ENCODE peak calls at places on chromosomes 12 and 14, in six cellular contexts. R is HFF-Myc, T is dorsolateral prefrontal cortex, M is keratinocyte, E is astrocyte of the spinal cord, H is Calu3. I is an unnamed sample.

GRCh38 chr12:70270108-70270507 is 26.9 kb downstream of the CNOT2 start:
- DNase-seq in R (no peak), T (no peak), M (no peak), E (no peak), H (no peak), I (no peak)

GRCh38 chr12:64173456-64173855 is 48.6 kb downstream of the KICS2 start:
- DNase-seq in R (no peak), T (no peak), M (no peak), E (no peak), H (no peak), I (no peak)

GRCh38 chr12:27081668-27082091 is 698 bp downstream of the C12orf71 start:
- DNase-seq in R (no peak), T (no peak), M (peak), E (no peak), H (no peak), I (no peak)

GRCh38 chr14:67650694-67651093 is 23.7 kb downstream of the VTI1B start:
- DNase-seq in R (no peak), T (no peak), M (peak), E (no peak), H (no peak), I (no peak)

GRCh38 chr12:71872999-71873398 is 33.4 kb downstream of the TBC1D15 start:
- DNase-seq in R (no peak), T (no peak), M (no peak), E (no peak), H (no peak), I (no peak)

GRCh38 chr12:66129934-66130266 is 650 bp downstream of the LLPH start:
- DNase-seq in R (no peak), T (no peak), M (no peak), E (peak), H (no peak), I (no peak)

GRCh38 chr12:12181516-12181915 is 85.3 kb downstream of the LRP6 start:
- DNase-seq in R (no peak), T (no peak), M (peak), E (peak), H (no peak), I (no peak)

GRCh38 chr14:55684956-55685584 is 105.1 kb downstream of the KTN1 start:
- DNase-seq in R (no peak), T (no peak), M (no peak), E (no peak), H (no peak), I (no peak)

GRCh38 chr12:113040722-113041168 is 15.8 kb upstream of the DTX1 start:
- DNase-seq in R (peak), T (no peak), M (peak), E (peak), H (peak), I (no peak)

GRCh38 chr14:69773571-69774276 is 6.8 kb downstream of the SRSF5 start:
- DNase-seq in R (no peak), T (no peak), M (no peak), E (no peak), H (no peak), I (no peak)

GRCh38 chr14:63854330-63854729 is 1.5 kb downstream of the SYNE2 start:
- DNase-seq in R (no peak), T (no peak), M (no peak), E (peak), H (no peak), I (no peak)

DNA sequence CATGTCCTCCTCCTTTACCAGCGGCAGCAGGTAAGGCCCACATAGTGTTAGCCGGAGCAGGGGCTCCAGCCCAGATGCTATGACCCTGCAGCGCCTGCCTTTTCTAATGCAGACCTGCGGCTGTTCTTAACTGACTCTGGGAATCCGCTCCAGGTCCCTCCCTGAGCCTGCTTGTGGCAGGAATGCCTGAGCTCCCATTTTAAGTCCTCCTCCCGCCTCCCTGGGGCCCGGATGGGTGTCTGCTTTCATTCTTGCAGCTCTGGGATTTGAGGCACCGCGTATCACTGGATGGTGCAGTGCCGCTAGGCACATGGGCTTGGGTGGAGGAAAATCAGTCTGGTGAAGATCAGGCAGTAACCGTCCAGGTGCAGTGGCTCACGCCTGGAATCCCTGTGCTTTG is 7.6 kb downstream of the TSPAN9 start:
- DNase-seq in R (no peak), T (no peak), M (no peak), E (no peak), H (no peak), I (no peak)
- TF ChIP-seq CTCF in R (no peak), T (no peak), M (no peak), E (no peak), H (no peak), I (no peak)

GRCh38 chr14:22922294-22922693 is 3.3 kb upstream of the RBM23 start:
- DNase-seq in R (no peak), T (no peak), M (no peak), E (no peak), H (no peak), I (no peak)
- TF ChIP-seq CTCF in R (no peak), T (no peak), M (no peak), E (no peak), H (no peak), I (no peak)

GRCh38 chr12:97936165-97936564 is 473.6 kb downstream of the RMST start:
- DNase-seq in R (no peak), T (no peak), M (no peak), E (no peak), H (peak), I (no peak)
- TF ChIP-seq CTCF in R (no peak), T (no peak), M (no peak), E (no peak), H (no peak), I (no peak)

GRCh38 chr14:103847439-103847953 is at the start of gene PPP1R13B:
- DNase-seq in R (peak), T (peak), M (no peak), E (peak), H (peak), I (peak)
- TF ChIP-seq CTCF in R (no peak), T (no peak), M (no peak), E (no peak), H (no peak), I (no peak)

GRCh38 chr12:122333142-122334087 is 67.1 kb upstream of the VPS33A start:
- DNase-seq in R (no peak), T (no peak), M (no peak), E (no peak), H (no peak), I (no peak)

DNA sequence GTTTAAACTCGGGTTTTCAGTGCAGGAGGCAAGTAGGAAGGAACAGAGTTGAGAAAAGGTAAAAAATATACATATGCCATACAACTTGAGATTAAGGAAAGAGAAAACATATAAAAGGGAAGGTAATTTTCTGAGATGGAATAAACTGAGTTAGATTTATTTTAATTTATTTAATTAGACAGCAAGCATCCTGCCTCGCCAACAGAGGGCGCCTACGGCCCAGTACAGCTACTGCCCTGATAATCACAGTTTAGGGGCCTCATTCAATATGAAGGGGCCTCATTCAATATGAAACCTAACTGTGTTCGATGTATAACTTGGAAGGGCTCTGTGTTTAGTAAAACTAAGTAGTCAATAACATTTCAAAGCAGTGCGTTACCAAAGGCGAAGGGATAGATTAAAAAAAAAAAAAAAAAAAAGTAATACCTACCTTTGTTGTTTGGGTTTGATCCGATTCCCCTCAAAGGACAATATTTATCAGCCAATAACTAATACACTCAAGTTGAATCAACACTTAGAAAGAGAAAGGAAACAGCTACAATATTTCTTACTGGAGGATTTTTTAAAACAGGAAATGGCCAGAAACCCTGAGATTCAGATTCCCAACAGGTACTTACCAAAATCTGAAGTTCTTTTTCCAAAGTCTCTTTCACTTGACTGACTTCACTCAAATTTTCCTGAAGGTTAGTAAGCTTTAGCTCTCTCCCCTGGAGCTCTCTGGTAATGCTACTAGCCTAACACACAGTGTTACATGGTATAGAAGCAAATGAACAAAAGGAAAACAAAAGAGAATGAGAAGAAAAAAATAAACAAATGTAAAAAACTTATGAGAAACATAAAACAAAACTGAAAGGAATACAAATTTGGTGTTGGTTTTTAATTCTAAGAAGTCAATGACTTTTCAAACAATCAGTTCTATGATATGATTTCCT is 70.0 kb upstream of the VPS33A start:
- DNase-seq in R (no peak), T (no peak), M (no peak), E (peak), H (peak), I (no peak)
- TF ChIP-seq CTCF in R (peak), T (peak), M (peak), E (peak), H (peak), I (peak)

DNA sequence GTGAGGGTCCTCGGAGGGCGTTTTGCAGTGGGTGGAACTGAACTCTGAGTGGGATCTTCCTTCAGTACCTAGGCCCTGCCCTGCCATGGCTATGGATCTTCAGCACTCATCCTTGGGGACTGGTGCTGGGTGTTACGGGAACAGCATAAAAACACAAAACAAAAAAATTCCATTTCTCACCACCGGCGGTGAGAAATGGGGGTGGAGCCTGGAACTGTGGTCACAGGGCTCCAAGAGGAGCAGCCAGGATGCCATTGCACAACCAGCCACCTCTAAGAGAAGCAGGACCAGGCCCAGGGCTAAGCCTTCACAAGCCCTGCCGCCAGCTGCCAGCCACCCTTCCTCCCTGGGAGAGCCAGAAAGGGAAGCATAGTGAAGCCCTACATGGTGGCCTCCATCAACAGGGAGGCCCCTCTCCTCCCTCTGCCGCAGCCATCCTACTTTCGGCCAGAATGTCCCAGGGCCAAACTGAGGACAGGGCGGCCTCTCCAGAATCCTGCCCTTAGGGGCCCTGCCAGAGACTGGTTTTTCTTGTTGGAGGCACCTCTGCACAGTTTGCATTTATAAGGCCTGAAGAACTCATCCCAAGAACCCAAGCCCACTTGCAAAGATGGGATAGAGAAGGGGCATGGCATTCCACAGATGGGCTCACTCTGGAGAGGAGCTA is 76.5 kb downstream of the VCPKMT start:
- DNase-seq in R (no peak), T (no peak), M (no peak), E (peak), H (peak), I (no peak)
- TF ChIP-seq CTCF in R (no peak), T (no peak), M (no peak), E (no peak), H (no peak), I (no peak)

DNA sequence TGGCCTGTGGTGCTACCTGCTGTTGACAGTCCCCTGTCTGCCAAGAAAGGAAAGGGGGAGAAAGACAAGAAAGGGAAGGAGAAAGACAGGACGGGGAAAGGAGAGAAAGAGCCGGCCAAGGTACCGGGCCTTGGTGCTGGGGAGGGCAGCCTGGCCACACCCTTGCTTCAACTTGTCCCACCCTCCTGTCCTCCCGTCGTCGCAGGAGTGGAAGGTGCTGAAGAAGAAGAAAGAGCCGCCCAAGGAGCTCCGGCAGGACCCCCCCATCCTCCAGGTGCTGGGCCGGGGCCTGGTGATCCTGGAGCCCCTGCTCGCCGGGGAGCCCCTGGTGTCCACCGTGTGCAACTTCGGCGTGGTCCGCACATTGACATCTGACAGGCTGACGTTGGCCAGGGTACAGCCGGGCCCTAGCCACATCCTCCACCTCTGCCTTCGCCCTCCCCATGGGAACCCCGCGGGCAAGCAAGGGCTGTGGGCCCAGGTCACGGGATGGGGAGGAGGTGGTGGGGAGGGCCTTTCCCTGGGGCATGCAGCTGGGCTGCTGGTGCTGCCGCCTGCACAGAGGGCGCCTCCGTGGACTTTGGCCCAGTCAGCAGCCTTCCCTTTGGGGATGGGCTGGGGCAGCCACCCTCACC is 2.9 kb upstream of the B3GNT4 start:
- DNase-seq in R (no peak), T (no peak), M (no peak), E (no peak), H (no peak), I (no peak)
- TF ChIP-seq CTCF in R (peak), T (no peak), M (no peak), E (no peak), H (no peak), I (no peak)

GRCh38 chr12:9319044-9319841 is 111.0 kb upstream of the PZP start:
- DNase-seq in R (no peak), T (no peak), M (no peak), E (no peak), H (no peak), I (no peak)
- TF ChIP-seq CTCF in R (peak), T (no peak), M (no peak), E (peak), H (no peak), I (no peak)

GRCh38 chr14:90235179-90235976 is 21.0 kb upstream of the PSMC1 start:
- DNase-seq in R (no peak), T (peak), M (peak), E (peak), H (peak), I (peak)
- TF ChIP-seq CTCF in R (peak), T (peak), M (peak), E (peak), H (peak), I (no peak)